ENCODE peak calls at places on chromosomes 6 and 20, in seven cellular contexts. I is AG10803, L is cardiac muscle cell, M is GM23338, E is astrocyte of the spinal cord, D is psoas muscle, Z is left ventricle myocardium inferior. S is an unnamed sample.
A peak's percentile ranks its signal among the peaks of the same experiment; 100 is the strongest.

GRCh38 chr6:16676978-16677377 is 84.3 kb downstream of the ATXN1 start:
- DNase-seq in I (peak; percentile 70), L (no peak), M (peak; percentile 14), E (peak; percentile 68), D (peak; percentile 58), Z (no peak), S (no peak)

GRCh38 chr6:29981211-29981812 is 39.0 kb downstream of the HLA-A start:
- DNase-seq in I (no peak), L (no peak), M (no peak), E (no peak), D (no peak), Z (no peak), S (no peak)

GRCh38 chr20:24578605-24579004 is 109.2 kb downstream of the SYNDIG1 start:
- DNase-seq in I (no peak), L (no peak), M (no peak), E (no peak), D (no peak), Z (no peak), S (no peak)

GRCh38 chr6:26033132-26033941 is 53.9 kb upstream of the HFE start:
- DNase-seq in I (peak; percentile 99), L (peak; percentile 88), M (peak; percentile 95), E (peak; percentile 98), D (peak; percentile 70), Z (peak; percentile 42), S (peak; percentile 58)

GRCh38 chr6:131041814-131042213 is 21.2 kb downstream of the EPB41L2 start:
- DNase-seq in I (no peak), L (no peak), M (no peak), E (no peak), D (no peak), Z (no peak), S (no peak)

GRCh38 chr20:2713285-2713684 is 20.7 kb downstream of the EBF4 start:
- DNase-seq in I (no peak), L (no peak), M (peak; percentile 66), E (no peak), D (no peak), Z (no peak), S (no peak)

GRCh38 chr6:144265390-144265789 is 19.7 kb upstream of the UTRN start:
- DNase-seq in I (peak; percentile 45), L (peak; percentile 57), M (peak; percentile 96), E (peak; percentile 76), D (no peak), Z (no peak), S (peak; percentile 21)

GRCh38 chr20:52105573-52106422 is 85.8 kb downstream of the ZFP64 start:
- DNase-seq in I (peak; percentile 21), L (peak; percentile 47), M (peak; percentile 96), E (peak; percentile 48), D (no peak), Z (no peak), S (peak; percentile 31)

GRCh38 chr6:21856844-21857243 is 263.3 kb downstream of the SOX4 start:
- DNase-seq in I (peak; percentile 50), L (no peak), M (no peak), E (peak; percentile 4), D (no peak), Z (no peak), S (no peak)

GRCh38 chr6:43256670-43257664 is 13.7 kb downstream of the TTBK1 start:
- DNase-seq in I (no peak), L (no peak), M (no peak), E (no peak), D (peak; percentile 7), Z (no peak), S (no peak)

GRCh38 chr20:45105317-45105716 is 4.4 kb upstream of the KCNS1 start:
- DNase-seq in I (no peak), L (no peak), M (no peak), E (no peak), D (no peak), Z (no peak), S (no peak)

GRCh38 chr6:134678436-134678889 is 271.4 kb downstream of the ALDH8A1 start:
- DNase-seq in I (no peak), L (no peak), M (no peak), E (peak; percentile 92), D (no peak), Z (peak; percentile 62), S (no peak)

GRCh38 chr20:63023071-63023835 is 16.5 kb upstream of the BHLHE23 start:
- DNase-seq in I (no peak), L (no peak), M (no peak), E (no peak), D (peak; percentile 32), Z (peak; percentile 12), S (no peak)

GRCh38 chr6:7532232-7532631 is 9.2 kb upstream of the DSP start:
- DNase-seq in I (no peak), L (no peak), M (peak; percentile 61), E (no peak), D (no peak), Z (no peak), S (no peak)

GRCh38 chr6:79403525-79403924 is 133.7 kb downstream of the LCA5 start:
- DNase-seq in I (no peak), L (no peak), M (no peak), E (no peak), D (no peak), Z (no peak), S (no peak)

GRCh38 chr6:79408598-79408997 is 128.6 kb downstream of the LCA5 start:
- DNase-seq in I (no peak), L (no peak), M (no peak), E (no peak), D (no peak), Z (no peak), S (no peak)

GRCh38 chr6:79404677-79405076 is 132.6 kb downstream of the LCA5 start:
- DNase-seq in I (no peak), L (no peak), M (no peak), E (no peak), D (no peak), Z (no peak), S (no peak)

GRCh38 chr6:79399499-79399898 is 137.7 kb downstream of the LCA5 start:
- DNase-seq in I (no peak), L (no peak), M (no peak), E (no peak), D (no peak), Z (no peak), S (no peak)

DNA sequence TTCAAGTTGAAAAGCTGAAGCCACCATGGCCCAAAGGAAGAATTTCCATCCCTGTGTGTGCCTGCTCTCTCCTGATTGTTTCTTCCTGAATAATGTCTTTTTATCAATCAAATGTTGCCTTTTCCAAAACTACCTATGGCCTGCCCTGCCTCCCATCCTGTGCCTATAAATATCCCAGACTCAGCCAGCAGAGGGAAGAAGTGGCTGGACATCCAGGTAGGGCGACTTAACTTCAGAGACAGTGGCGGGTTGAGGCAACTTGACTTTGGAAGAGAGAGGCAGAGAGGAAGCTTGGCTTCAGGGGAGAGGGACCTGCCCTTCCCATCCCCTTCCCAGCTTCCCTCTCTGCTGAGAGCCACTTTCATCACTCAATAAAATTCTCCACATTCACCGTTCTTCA is 133.0 kb downstream of the LCA5 start:
- DNase-seq in I (no peak), L (no peak), M (no peak), E (no peak), D (no peak), Z (no peak), S (no peak)
- TF ChIP-seq CTCF in I (no peak), L (no peak), M (peak; percentile 44), E (no peak), D (no peak), Z (no peak), S (no peak)

DNA sequence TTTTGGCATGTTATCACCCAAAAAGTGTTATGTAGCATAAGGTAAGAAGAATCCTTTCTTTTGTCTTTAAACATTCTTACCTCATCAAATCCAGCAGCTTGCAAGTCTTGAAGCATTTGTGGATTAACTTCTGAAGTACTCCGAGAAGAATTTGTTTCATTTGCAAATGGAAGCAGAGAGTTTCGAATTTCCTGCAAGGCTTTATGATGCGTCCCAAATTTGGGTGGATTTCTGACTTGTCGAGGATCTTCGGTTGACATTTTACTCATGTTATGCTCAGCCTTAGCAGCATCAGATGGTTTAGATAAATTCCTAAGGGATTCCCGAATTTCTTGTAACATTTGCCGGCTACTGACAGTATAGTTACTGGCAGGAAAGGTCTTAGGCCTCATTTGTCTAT is 16.2 kb downstream of the LATS1 start:
- DNase-seq in I (peak; percentile 63), L (no peak), M (peak; percentile 79), E (no peak), D (no peak), Z (no peak), S (no peak)
- TF ChIP-seq CTCF in I (no peak), L (no peak), M (no peak), E (no peak), D (no peak), Z (no peak), S (no peak)

GRCh38 chr6:83954371-83954770 is 79.2 kb upstream of the MRAP2 start:
- DNase-seq in I (no peak), L (no peak), M (no peak), E (no peak), D (no peak), Z (no peak), S (no peak)

GRCh38 chr6:83952830-83953229 is 80.7 kb upstream of the MRAP2 start:
- DNase-seq in I (no peak), L (no peak), M (peak; percentile 41), E (no peak), D (no peak), Z (no peak), S (no peak)

GRCh38 chr6:83948851-83949250 is 84.7 kb upstream of the MRAP2 start:
- DNase-seq in I (no peak), L (no peak), M (no peak), E (no peak), D (no peak), Z (no peak), S (no peak)
- TF ChIP-seq CTCF in I (no peak), L (no peak), M (no peak), E (no peak), D (no peak), Z (no peak), S (no peak)

DNA sequence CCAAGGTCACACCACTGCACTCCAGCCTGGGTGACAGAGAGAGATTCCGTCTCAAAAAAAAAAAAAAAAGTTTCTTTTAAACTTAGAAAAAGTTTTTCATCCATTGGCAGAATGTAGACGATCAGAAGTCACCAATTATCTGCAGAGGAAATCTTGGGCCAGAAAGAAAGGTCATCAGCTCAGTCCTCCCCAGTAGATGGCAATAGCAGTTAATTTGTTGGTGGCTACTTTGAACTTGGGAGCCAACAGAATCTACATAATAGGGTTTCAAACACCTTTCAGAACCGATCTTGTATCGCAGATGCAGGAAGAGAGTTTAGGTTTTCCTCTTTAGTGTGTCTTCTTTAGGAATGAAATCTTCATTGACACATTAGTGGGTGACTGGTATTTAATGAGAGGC is 41.7 kb downstream of the LBP start:
- DNase-seq in I (no peak), L (no peak), M (peak; percentile 33), E (no peak), D (no peak), Z (no peak), S (no peak)
- TF ChIP-seq CTCF in I (peak; percentile 19), L (no peak), M (peak; percentile 47), E (no peak), D (no peak), Z (no peak), S (no peak)

GRCh38 chr6:119922814-119923213 is 573.3 kb upstream of the MAN1A1 start:
- DNase-seq in I (no peak), L (no peak), M (no peak), E (no peak), D (no peak), Z (no peak), S (no peak)
- TF ChIP-seq CTCF in I (no peak), L (no peak), M (no peak), E (no peak), D (no peak), Z (no peak), S (no peak)